ENCODE peak calls at places on chromosomes 13 and 19, in five cellular contexts. K is upper lobe of right lung; T is CD8-positive, alpha-beta memory T cell; Q is AG04450; I is right cardiac atrium. R is an unnamed sample. For H3K9me3, the result is how much of the 10 kb centered on the place peaks cover.

GRCh38 chr19:44212865-44213346 is 574 bp downstream of the ZNF227 start:
- DNase-seq in K (no peak), T (no peak), Q (no peak), I (no peak), R (no peak)

GRCh38 chr19:38736036-38736412 is 8.2 kb downstream of the CAPN12 start:
- DNase-seq in K (peak), T (peak), Q (no peak), I (peak), R (peak)

GRCh38 chr13:41547253-41548000 is 90.1 kb downstream of the RGCC start:
- DNase-seq in K (no peak), T (no peak), Q (no peak), I (peak), R (no peak)

GRCh38 chr19:10295305-10295846 is 5.6 kb downstream of the ICAM5 start:
- DNase-seq in K (peak), T (peak), Q (no peak), I (peak), R (peak)

GRCh38 chr19:5073153-5073844 is 104.4 kb downstream of the KDM4B start:
- DNase-seq in K (no peak), T (no peak), Q (no peak), I (no peak), R (no peak)

GRCh38 chr19:35518313-35518712 is 4.9 kb upstream of the DMKN start:
- DNase-seq in K (no peak), T (no peak), Q (peak), I (peak), R (no peak)

GRCh38 chr19:52961981-52962380 is 700 bp downstream of the ZNF816 start:
- DNase-seq in K (no peak), T (no peak), Q (no peak), I (no peak), R (no peak)

GRCh38 chr19:6834433-6834832 is 52.9 kb upstream of the ADGRE1 start:
- DNase-seq in K (no peak), T (no peak), Q (no peak), I (no peak), R (no peak)

GRCh38 chr13:39302855-39303254 is 264.6 kb downstream of the NHLRC3 start:
- DNase-seq in K (no peak), T (no peak), Q (no peak), I (no peak), R (no peak)

GRCh38 chr19:35531291-35531690 is 2.0 kb upstream of the GAPDHS start:
- DNase-seq in K (no peak), T (no peak), Q (no peak), I (no peak), R (no peak)

GRCh38 chr19:40225440-40226305 is 816 bp downstream of the CCNP start:
- DNase-seq in K (no peak), T (no peak), Q (no peak), I (no peak), R (no peak)

GRCh38 chr19:46265217-46265828 is 31.5 kb upstream of the HIF3A start:
- DNase-seq in K (no peak), T (peak), Q (peak), I (no peak), R (peak)

GRCh38 chr13:47796816-47797215 is 204.3 kb downstream of the SUCLA2 start:
- DNase-seq in K (no peak), T (no peak), Q (no peak), I (peak), R (no peak)

DNA sequence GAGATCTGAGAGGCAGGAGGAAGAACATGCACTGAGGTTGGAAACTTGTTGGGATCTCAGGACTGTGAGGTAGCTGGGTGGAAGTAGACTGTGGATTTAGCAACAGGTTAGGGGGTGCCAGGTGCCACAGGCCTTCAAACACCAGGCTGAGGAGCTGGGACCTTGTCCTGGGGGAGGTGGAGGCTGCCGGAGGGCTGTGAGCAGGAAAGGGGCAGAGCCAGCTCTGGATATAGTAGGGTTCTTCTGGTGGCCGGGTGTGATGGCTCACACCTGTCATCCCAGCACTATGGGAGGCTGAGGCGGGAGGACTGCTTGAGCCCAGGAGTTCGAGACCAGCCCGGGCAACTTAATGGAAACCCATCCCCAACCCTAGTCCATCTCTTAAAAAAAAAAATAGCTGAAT is 3.1 kb downstream of the FUZ start:
- DNase-seq in K (no peak), T (no peak), Q (no peak), I (peak), R (no peak)
- H3K4me3 ChIP-seq in K (peak), T (peak), Q (no peak), I (no peak), R (no peak)

GRCh38 chr13:62205273-62205672 is 789.6 kb upstream of the PCDH20 start:
- DNase-seq in K (no peak), T (no peak), Q (no peak), I (no peak), R (no peak)
- H3K9me3 ChIP-seq in K (under half), T (under half), Q (under half), I (under half), R (under half)

GRCh38 chr19:3671680-3672574 is 28.3 kb downstream of the PIP5K1C start:
- DNase-seq in K (no peak), T (no peak), Q (no peak), I (no peak), R (no peak)
- H3K4me3 ChIP-seq in K (no peak), T (no peak), Q (no peak), I (no peak), R (no peak)

GRCh38 chr19:56400485-56400884 is 3.6 kb upstream of the ZNF583 start:
- DNase-seq in K (no peak), T (no peak), Q (no peak), I (no peak), R (no peak)
- H3K9me3 ChIP-seq in K (under half), T (under half), Q (under half), I (under half), R (half or more)

DNA sequence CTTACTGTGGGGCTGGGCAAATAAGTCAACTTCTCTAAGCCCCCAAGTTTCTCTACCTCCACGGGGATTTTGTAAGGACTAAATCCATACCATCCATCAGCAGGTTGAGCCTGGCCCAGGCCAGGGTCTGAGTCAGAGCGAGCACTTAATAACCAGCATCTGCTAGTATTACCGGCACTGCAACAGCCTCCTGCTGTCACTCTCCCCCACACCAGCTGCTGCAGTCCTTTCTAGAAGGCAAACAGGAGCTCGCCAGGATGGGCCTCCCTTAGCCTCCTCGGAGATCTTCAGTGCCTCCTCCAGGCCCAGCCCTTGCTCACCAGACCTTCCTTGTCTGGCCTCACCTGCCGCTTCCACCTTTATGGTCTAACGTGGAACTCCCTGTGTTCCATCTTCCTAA is 3.2 kb downstream of the NAPA start:
- DNase-seq in K (no peak), T (no peak), Q (peak), I (no peak), R (no peak)
- H3K4me3 ChIP-seq in K (peak), T (no peak), Q (no peak), I (no peak), R (no peak)

GRCh38 chr19:51931921-51932320 is 4.6 kb downstream of the ZNF613 start:
- DNase-seq in K (no peak), T (no peak), Q (no peak), I (no peak), R (no peak)
- H3K9me3 ChIP-seq in K (under half), T (under half), Q (under half), I (under half), R (half or more)

GRCh38 chr19:23718802-23719201 is 31.8 kb upstream of the ZNF675 start:
- DNase-seq in K (no peak), T (no peak), Q (no peak), I (no peak), R (no peak)
- H3K4me3 ChIP-seq in K (no peak), T (no peak), Q (no peak), I (no peak), R (no peak)

DNA sequence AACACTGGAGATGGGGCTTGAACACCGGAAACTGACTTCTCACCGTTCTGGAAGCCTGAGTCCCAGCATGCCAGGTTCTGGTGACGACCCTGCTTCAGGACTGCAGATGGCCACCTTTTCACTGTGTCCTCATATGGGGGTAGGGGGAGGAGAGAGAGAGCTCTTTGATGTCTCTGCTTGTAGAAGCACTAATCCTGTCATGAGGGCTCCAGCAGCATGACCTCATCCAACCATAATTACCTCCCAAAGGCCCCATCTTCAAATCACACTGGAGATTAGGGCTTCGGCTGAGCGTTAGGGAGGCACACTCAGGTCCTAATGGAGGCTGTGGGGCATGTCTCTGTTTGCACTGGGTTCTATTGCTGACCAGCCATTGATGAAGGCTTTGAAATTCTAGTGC is 255.3 kb downstream of the TEX29 start:
- DNase-seq in K (no peak), T (no peak), Q (no peak), I (no peak), R (no peak)
- H3K9me3 ChIP-seq in K (under half), T (under half), Q (half or more), I (under half), R (under half)

GRCh38 chr19:8580710-8581281 is 3.6 kb upstream of the MYO1F start:
- DNase-seq in K (peak), T (peak), Q (no peak), I (peak), R (peak)
- H3K4me3 ChIP-seq in K (no peak), T (no peak), Q (no peak), I (no peak), R (no peak)

R was measured in mucosa of descending colon.